ENCODE peak calls at places on chromosomes 1 and 21, in eight cellular contexts. One of them, this sample, is unnamed.
A peak's percentile ranks its signal among the peaks of the same experiment; 100 is the strongest.

GRCh38 chr1:54227091-54227602 is 27.2 kb downstream of the MRPL37 start:
- DNase-seq in OCI-LY7: no peak
- DNase-seq in hepatocyte: peak; percentile 66
- DNase-seq in PC-9: peak; percentile 48
- DNase-seq in Karpas-422: no peak
- DNase-seq in GM23338: no peak
- DNase-seq in MM.1S: no peak
- DNase-seq in PC-3: peak; percentile 58
- DNase-seq in this sample: peak; percentile 91

GRCh38 chr1:246302251-246302625 is 204.8 kb downstream of the SMYD3 start:
- DNase-seq in OCI-LY7: no peak
- DNase-seq in hepatocyte: no peak
- DNase-seq in PC-9: no peak
- DNase-seq in Karpas-422: no peak
- DNase-seq in GM23338: no peak
- DNase-seq in MM.1S: no peak
- DNase-seq in PC-3: no peak
- DNase-seq in this sample: peak; percentile 46

GRCh38 chr1:109502368-109502851 is 7.1 kb downstream of the AMIGO1 start:
- DNase-seq in OCI-LY7: no peak
- DNase-seq in hepatocyte: no peak
- DNase-seq in PC-9: no peak
- DNase-seq in Karpas-422: no peak
- DNase-seq in GM23338: no peak
- DNase-seq in MM.1S: no peak
- DNase-seq in PC-3: no peak
- DNase-seq in this sample: no peak

GRCh38 chr21:46661211-46661625 is 25.7 kb downstream of the PRMT2 start:
- DNase-seq in OCI-LY7: peak; percentile 55
- DNase-seq in hepatocyte: peak; percentile 69
- DNase-seq in PC-9: no peak
- DNase-seq in Karpas-422: peak; percentile 78
- DNase-seq in GM23338: peak; percentile 89
- DNase-seq in MM.1S: peak; percentile 70
- DNase-seq in PC-3: no peak
- DNase-seq in this sample: peak; percentile 97

GRCh38 chr1:227781314-227781930 is 34.1 kb upstream of the PRSS38 start:
- DNase-seq in OCI-LY7: no peak
- DNase-seq in hepatocyte: no peak
- DNase-seq in PC-9: no peak
- DNase-seq in Karpas-422: no peak
- DNase-seq in GM23338: no peak
- DNase-seq in MM.1S: no peak
- DNase-seq in PC-3: no peak
- DNase-seq in this sample: no peak

GRCh38 chr1:184387069-184387870 is 441 bp downstream of the C1orf21 start:
- DNase-seq in OCI-LY7: no peak
- DNase-seq in hepatocyte: peak; percentile 33
- DNase-seq in PC-9: no peak
- DNase-seq in Karpas-422: no peak
- DNase-seq in GM23338: peak; percentile 47
- DNase-seq in MM.1S: peak; percentile 41
- DNase-seq in PC-3: peak; percentile 24
- DNase-seq in this sample: peak; percentile 63

GRCh38 chr1:36420836-36421317 is 23.2 kb upstream of the LSM10 start:
- DNase-seq in OCI-LY7: peak; percentile 89
- DNase-seq in hepatocyte: peak; percentile 90
- DNase-seq in PC-9: peak; percentile 72
- DNase-seq in Karpas-422: peak; percentile 95
- DNase-seq in GM23338: peak; percentile 96
- DNase-seq in MM.1S: peak; percentile 73
- DNase-seq in PC-3: peak; percentile 95
- DNase-seq in this sample: peak; percentile 84

GRCh38 chr21:20646431-20646830 is 351.8 kb upstream of the NCAM2 start:
- DNase-seq in OCI-LY7: no peak
- DNase-seq in hepatocyte: no peak
- DNase-seq in PC-9: no peak
- DNase-seq in Karpas-422: no peak
- DNase-seq in GM23338: no peak
- DNase-seq in MM.1S: no peak
- DNase-seq in PC-3: no peak
- DNase-seq in this sample: no peak

GRCh38 chr1:53069265-53069662 is 7.3 kb downstream of the PODN start:
- DNase-seq in OCI-LY7: no peak
- DNase-seq in hepatocyte: no peak
- DNase-seq in PC-9: no peak
- DNase-seq in Karpas-422: no peak
- DNase-seq in GM23338: no peak
- DNase-seq in MM.1S: no peak
- DNase-seq in PC-3: no peak
- DNase-seq in this sample: no peak

GRCh38 chr1:155062702-155063411 is 683 bp upstream of the EFNA4 start:
- DNase-seq in OCI-LY7: peak; percentile 84
- DNase-seq in hepatocyte: peak; percentile 83
- DNase-seq in PC-9: no peak
- DNase-seq in Karpas-422: peak; percentile 90
- DNase-seq in GM23338: peak; percentile 88
- DNase-seq in MM.1S: peak; percentile 77
- DNase-seq in PC-3: peak; percentile 48
- DNase-seq in this sample: peak; percentile 69

GRCh38 chr1:182905321-182905720 is 47.6 kb downstream of the SHCBP1L start:
- DNase-seq in OCI-LY7: no peak
- DNase-seq in hepatocyte: no peak
- DNase-seq in PC-9: no peak
- DNase-seq in Karpas-422: no peak
- DNase-seq in GM23338: no peak
- DNase-seq in MM.1S: no peak
- DNase-seq in PC-3: no peak
- DNase-seq in this sample: no peak

GRCh38 chr1:32892368-32893197 is 6.3 kb downstream of the HPCA start:
- DNase-seq in OCI-LY7: peak; percentile 76
- DNase-seq in hepatocyte: peak; percentile 59
- DNase-seq in PC-9: no peak
- DNase-seq in Karpas-422: no peak
- DNase-seq in GM23338: peak; percentile 97
- DNase-seq in MM.1S: no peak
- DNase-seq in PC-3: no peak
- DNase-seq in this sample: peak; percentile 57

GRCh38 chr1:75985827-75986226 is 53.6 kb upstream of the ASB17 start:
- DNase-seq in OCI-LY7: no peak
- DNase-seq in hepatocyte: no peak
- DNase-seq in PC-9: peak; percentile 39
- DNase-seq in Karpas-422: no peak
- DNase-seq in GM23338: no peak
- DNase-seq in MM.1S: no peak
- DNase-seq in PC-3: peak; percentile 53
- DNase-seq in this sample: peak; percentile 74

GRCh38 chr1:44033756-44034155 is 2.5 kb upstream of the SLC6A9 start:
- DNase-seq in OCI-LY7: no peak
- DNase-seq in hepatocyte: no peak
- DNase-seq in PC-9: no peak
- DNase-seq in Karpas-422: no peak
- DNase-seq in GM23338: no peak
- DNase-seq in MM.1S: no peak
- DNase-seq in PC-3: no peak
- DNase-seq in this sample: no peak

GRCh38 chr1:183227963-183228649 is 42.0 kb downstream of the LAMC2 start:
- DNase-seq in OCI-LY7: peak; percentile 52
- DNase-seq in hepatocyte: peak; percentile 60
- DNase-seq in PC-9: no peak
- DNase-seq in Karpas-422: peak; percentile 76
- DNase-seq in GM23338: peak; percentile 89
- DNase-seq in MM.1S: peak; percentile 58
- DNase-seq in PC-3: peak; percentile 48
- DNase-seq in this sample: peak; percentile 68

DNA sequence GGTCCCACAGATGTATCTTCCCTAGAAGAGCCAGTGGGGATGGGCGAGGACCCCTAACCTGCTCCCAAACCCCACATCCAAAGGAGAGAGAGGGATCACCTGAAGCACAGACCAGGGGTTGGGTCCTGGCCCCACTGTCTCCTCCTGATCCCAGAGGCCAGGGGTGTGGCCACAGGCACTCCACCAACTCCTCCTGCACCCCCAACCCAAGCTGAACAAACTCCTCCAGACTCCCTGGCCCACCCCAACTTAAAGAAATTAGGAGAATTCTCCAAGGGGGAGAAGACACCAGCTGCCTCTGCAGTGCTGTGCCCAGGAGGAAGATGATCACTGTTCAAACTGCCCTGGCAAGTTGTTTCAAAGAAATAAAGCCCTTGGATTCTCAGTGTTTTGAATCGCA is 4.5 kb upstream of the PRAMEF12 start:
- DNase-seq in OCI-LY7: no peak
- DNase-seq in hepatocyte: no peak
- DNase-seq in PC-9: no peak
- DNase-seq in Karpas-422: no peak
- DNase-seq in GM23338: no peak
- DNase-seq in MM.1S: no peak
- DNase-seq in PC-3: no peak
- DNase-seq in this sample: no peak
- H3K9me2 ChIP-seq in OCI-LY7: no peaks in the 10 kb centered on the region
- H3K9me2 ChIP-seq in hepatocyte: no peaks in the 10 kb centered on the region
- H3K9me2 ChIP-seq in PC-9: no peaks in the 10 kb centered on the region
- H3K9me2 ChIP-seq in Karpas-422: no peaks in the 10 kb centered on the region
- H3K9me2 ChIP-seq in GM23338: no peaks in the 10 kb centered on the region
- H3K9me2 ChIP-seq in MM.1S: no peaks in the 10 kb centered on the region
- H3K9me2 ChIP-seq in PC-3: no peaks in the 10 kb centered on the region
- H3K9me2 ChIP-seq in this sample: no peaks in the 10 kb centered on the region

DNA sequence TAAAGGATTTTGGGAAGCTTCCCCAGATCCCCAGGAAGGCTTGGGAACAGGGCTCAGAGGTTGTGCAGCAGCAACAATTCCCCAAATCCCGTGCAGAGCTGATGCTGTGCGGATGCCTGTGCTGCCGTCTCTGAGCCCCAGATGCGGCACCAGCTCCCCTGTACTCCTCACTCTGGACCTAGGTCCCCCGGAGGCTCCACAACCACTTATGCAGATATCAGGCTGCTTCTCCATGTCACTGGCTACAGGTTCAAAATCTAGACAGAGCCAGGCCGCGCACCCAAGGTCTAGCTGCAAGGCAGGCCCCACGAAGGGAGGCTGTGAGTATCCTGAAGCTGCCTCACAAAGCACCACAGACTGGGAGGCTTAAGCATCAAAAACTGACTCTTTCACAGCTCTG is 81.6 kb downstream of the PDE9A start:
- DNase-seq in OCI-LY7: no peak
- DNase-seq in hepatocyte: no peak
- DNase-seq in PC-9: no peak
- DNase-seq in Karpas-422: no peak
- DNase-seq in GM23338: no peak
- DNase-seq in MM.1S: no peak
- DNase-seq in PC-3: no peak
- DNase-seq in this sample: no peak
- H3K4me1 ChIP-seq in OCI-LY7: no peaks in the 10 kb centered on the region
- H3K4me1 ChIP-seq in hepatocyte: peaks cover 18% of the 10 kb centered on the region
- H3K4me1 ChIP-seq in PC-9: peaks cover 19% of the 10 kb centered on the region
- H3K4me1 ChIP-seq in Karpas-422: no peaks in the 10 kb centered on the region
- H3K4me1 ChIP-seq in GM23338: peaks cover 4% of the 10 kb centered on the region
- H3K4me1 ChIP-seq in MM.1S: peaks cover 16% of the 10 kb centered on the region
- H3K4me1 ChIP-seq in PC-3: peaks cover 24% of the 10 kb centered on the region
- H3K4me1 ChIP-seq in this sample: peaks cover 3% of the 10 kb centered on the region

DNA sequence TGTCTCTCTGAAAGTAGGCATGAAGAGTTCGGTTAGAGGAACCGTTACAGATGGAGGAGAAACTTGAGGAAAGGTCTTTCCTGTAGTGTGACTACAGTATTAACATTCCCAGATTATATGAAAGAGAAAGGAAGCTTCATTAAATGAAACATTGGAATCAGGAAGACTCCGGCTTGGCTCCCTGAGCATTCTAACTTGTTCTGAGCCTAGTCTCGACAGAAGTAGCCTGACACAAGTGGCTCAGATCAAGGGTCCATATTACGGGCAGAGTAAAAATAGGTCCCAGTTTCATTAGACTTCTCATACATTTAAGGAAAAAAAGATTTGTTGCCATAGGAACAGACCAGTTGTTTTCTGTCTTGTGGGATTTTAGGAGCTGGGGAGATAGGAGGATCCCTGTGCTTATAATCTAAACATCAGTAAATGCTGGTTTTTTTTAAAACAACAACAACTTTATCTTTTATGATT is 12.8 kb downstream of the SMAP2 start:
- DNase-seq in OCI-LY7: no peak
- DNase-seq in hepatocyte: no peak
- DNase-seq in PC-9: no peak
- DNase-seq in Karpas-422: no peak
- DNase-seq in GM23338: no peak
- DNase-seq in MM.1S: no peak
- DNase-seq in PC-3: no peak
- DNase-seq in this sample: no peak
- H3K79me2 ChIP-seq in OCI-LY7: peaks cover 84% of the 10 kb centered on the region
- H3K79me2 ChIP-seq in hepatocyte: peaks cover 69% of the 10 kb centered on the region
- H3K79me2 ChIP-seq in PC-9: peaks cover 18% of the 10 kb centered on the region
- H3K79me2 ChIP-seq in Karpas-422: peaks cover 29% of the 10 kb centered on the region
- H3K79me2 ChIP-seq in GM23338: no peaks in the 10 kb centered on the region
- H3K79me2 ChIP-seq in MM.1S: peaks cover 86% of the 10 kb centered on the region
- H3K79me2 ChIP-seq in PC-3: peaks cover 84% of the 10 kb centered on the region
- H3K79me2 ChIP-seq in this sample: peaks cover 87% of the 10 kb centered on the region

GRCh38 chr1:22953392-22954141 is 19.1 kb downstream of the LACTBL1 start:
- DNase-seq in OCI-LY7: no peak
- DNase-seq in hepatocyte: no peak
- DNase-seq in PC-9: no peak
- DNase-seq in Karpas-422: no peak
- DNase-seq in GM23338: peak; percentile 79
- DNase-seq in MM.1S: no peak
- DNase-seq in PC-3: no peak
- DNase-seq in this sample: no peak

GRCh38 chr1:22957066-22957465 is 15.6 kb downstream of the LACTBL1 start:
- DNase-seq in OCI-LY7: no peak
- DNase-seq in hepatocyte: no peak
- DNase-seq in PC-9: no peak
- DNase-seq in Karpas-422: no peak
- DNase-seq in GM23338: no peak
- DNase-seq in MM.1S: no peak
- DNase-seq in PC-3: no peak
- DNase-seq in this sample: no peak

GRCh38 chr1:22952694-22953391 is 19.8 kb downstream of the LACTBL1 start:
- DNase-seq in OCI-LY7: no peak
- DNase-seq in hepatocyte: no peak
- DNase-seq in PC-9: no peak
- DNase-seq in Karpas-422: peak; percentile 46
- DNase-seq in GM23338: peak; percentile 62
- DNase-seq in MM.1S: no peak
- DNase-seq in PC-3: no peak
- DNase-seq in this sample: peak; percentile 18

GRCh38 chr1:22958556-22958955 is 14.1 kb downstream of the LACTBL1 start:
- DNase-seq in OCI-LY7: no peak
- DNase-seq in hepatocyte: no peak
- DNase-seq in PC-9: no peak
- DNase-seq in Karpas-422: no peak
- DNase-seq in GM23338: no peak
- DNase-seq in MM.1S: no peak
- DNase-seq in PC-3: no peak
- DNase-seq in this sample: no peak

DNA sequence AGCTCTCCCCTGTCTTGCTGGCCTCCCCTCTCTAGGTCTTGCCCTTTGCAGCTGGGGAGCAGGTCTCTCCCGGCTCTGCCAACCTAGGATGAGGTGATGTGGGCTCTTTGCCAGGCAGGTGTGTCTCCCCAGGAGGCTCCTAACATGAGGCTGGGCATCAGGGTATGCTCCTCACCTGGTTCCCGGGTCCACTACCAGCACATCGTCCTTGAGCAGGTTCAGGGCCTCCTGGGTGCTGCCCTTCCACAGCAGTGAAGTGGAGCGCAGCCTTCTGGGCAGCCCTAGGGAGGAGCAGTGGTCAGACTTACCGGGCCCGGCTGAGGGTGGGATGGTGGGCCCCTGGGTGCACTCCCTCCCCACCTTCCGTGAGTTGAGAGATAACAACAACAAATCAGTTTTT is 17.5 kb downstream of the LACTBL1 start:
- DNase-seq in OCI-LY7: no peak
- DNase-seq in hepatocyte: no peak
- DNase-seq in PC-9: no peak
- DNase-seq in Karpas-422: no peak
- DNase-seq in GM23338: no peak
- DNase-seq in MM.1S: no peak
- DNase-seq in PC-3: no peak
- DNase-seq in this sample: no peak
- H3K9me2 ChIP-seq in OCI-LY7: no peaks in the 10 kb centered on the region
- H3K9me2 ChIP-seq in hepatocyte: no peaks in the 10 kb centered on the region
- H3K9me2 ChIP-seq in PC-9: no peaks in the 10 kb centered on the region
- H3K9me2 ChIP-seq in Karpas-422: no peaks in the 10 kb centered on the region
- H3K9me2 ChIP-seq in GM23338: no peaks in the 10 kb centered on the region
- H3K9me2 ChIP-seq in MM.1S: no peaks in the 10 kb centered on the region
- H3K9me2 ChIP-seq in PC-3: no peaks in the 10 kb centered on the region
- H3K9me2 ChIP-seq in this sample: no peaks in the 10 kb centered on the region